ENCODE peak calls at places on chromosomes 11 and 22, in four cellular contexts. I, E, H and P are unnamed samples.

GRCh38 chr11:114821626-114822025 is 143.3 kb downstream of the NXPE2 start:
- DNase-seq in E (no peak), I (peak), H (no peak), P (no peak)

GRCh38 chr11:71324788-71325417 is 72.5 kb upstream of the SHANK2 start:
- DNase-seq in I (no peak), E (no peak), H (no peak), P (no peak)

GRCh38 chr11:6285019-6285418 is 25.4 kb downstream of the CCKBR start:
- DNase-seq in I (no peak), H (no peak), E (no peak), P (no peak)

GRCh38 chr11:116193321-116194114 is 579.3 kb downstream of the BUD13 start:
- DNase-seq in E (no peak), H (peak), I (no peak), P (peak)

GRCh38 chr11:86792150-86792549 is 8.2 kb upstream of the PRSS23 start:
- DNase-seq in H (no peak), E (no peak), I (no peak), P (no peak)

GRCh38 chr11:118921929-118922744 is 3.6 kb downstream of the BCL9L start:
- DNase-seq in E (no peak), I (no peak), H (peak), P (no peak)

GRCh38 chr11:104484784-104485554 is 321.0 kb upstream of the PDGFD start:
- DNase-seq in I (no peak), H (no peak), E (no peak), P (no peak)

GRCh38 chr11:7527029-7527428 is 13.2 kb downstream of the PPFIBP2 start:
- DNase-seq in H (no peak), E (no peak), I (no peak), P (no peak)

GRCh38 chr11:134751825-134752224 is 339.8 kb upstream of the B3GAT1 start:
- DNase-seq in I (no peak), E (no peak), H (no peak), P (no peak)

GRCh38 chr22:27581688-27582087 is 219.9 kb downstream of the MN1 start:
- DNase-seq in I (no peak), E (no peak), H (no peak), P (no peak)

GRCh38 chr11:110818032-110818687 is 105.9 kb upstream of the ARHGAP20 start:
- DNase-seq in I (no peak), E (no peak), H (no peak), P (no peak)

GRCh38 chr11:28153586-28153985 is 45.4 kb downstream of the METTL15 start:
- DNase-seq in I (no peak), E (no peak), H (no peak), P (no peak)

GRCh38 chr11:111851636-111852035 is 19.7 kb downstream of the ALG9 start:
- DNase-seq in E (no peak), H (peak), I (no peak), P (no peak)

GRCh38 chr11:33449798-33450197 is 192.6 kb downstream of the HIPK3 start:
- DNase-seq in I (no peak), H (no peak), E (no peak), P (no peak)

GRCh38 chr11:121048464-121049233 is 24.7 kb downstream of the TBCEL start:
- DNase-seq in I (no peak), H (no peak), E (no peak), P (no peak)

GRCh38 chr11:46290021-46290420 is 12.6 kb downstream of the CREB3L1 start:
- DNase-seq in I (no peak), H (no peak), E (no peak), P (no peak)

GRCh38 chr11:15258433-15259350 is 144.0 kb downstream of the INSC start:
- DNase-seq in E (no peak), H (peak), I (no peak), P (peak)

GRCh38 chr11:84922836-84923235 is 704.3 kb downstream of the DLG2 start:
- DNase-seq in H (no peak), E (no peak), I (no peak), P (no peak)

GRCh38 chr11:78821371-78822306 is 247.0 kb upstream of the NARS2 start:
- DNase-seq in I (no peak), E (no peak), H (no peak), P (no peak)

GRCh38 chr11:100632970-100633452 is 54.1 kb upstream of the ARHGAP42 start:
- DNase-seq in E (no peak), I (no peak), H (peak), P (peak)

GRCh38 chr11:102914238-102915043 is 39.7 kb upstream of the MMP12 start:
- DNase-seq in I (no peak), H (peak), E (no peak), P (peak)

GRCh38 chr11:42727879-42728278 is 583.9 kb upstream of the API5 start:
- DNase-seq in E (no peak), I (no peak), H (no peak), P (no peak)

GRCh38 chr22:24816841-24817240 is 10.8 kb downstream of the SGSM1 start:
- DNase-seq in E (no peak), I (no peak), H (no peak), P (no peak)

GRCh38 chr22:40560551-40560950 is 76.0 kb downstream of the MRTFA start:
- DNase-seq in E (no peak), I (peak), H (no peak), P (peak)
- TF ChIP-seq FOXM1 in E (no peak), I (no peak), H (no peak), P (no peak)

DNA sequence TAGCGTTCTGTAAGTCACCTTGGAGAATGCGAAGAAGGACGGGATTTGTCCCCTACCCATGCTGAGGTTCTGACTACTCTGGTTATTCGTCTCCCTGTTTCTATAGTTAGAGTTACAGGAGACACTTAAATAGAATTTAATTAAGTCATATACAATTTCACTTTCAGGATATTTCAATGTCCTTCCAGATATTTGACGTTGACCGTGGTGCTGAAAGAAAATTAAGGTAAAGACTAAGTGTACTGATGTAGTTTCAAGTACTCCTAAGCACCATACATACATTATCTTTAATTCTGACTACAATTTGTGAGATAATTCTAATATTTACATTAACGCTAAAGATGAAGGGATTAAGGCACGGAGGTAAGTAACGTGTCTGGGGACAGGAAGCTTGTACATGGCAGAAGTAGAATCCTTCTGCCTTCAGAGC is 445 bp upstream of the SLC36A4 start:
- DNase-seq in H (no peak), I (no peak), E (peak), P (no peak)
- TF ChIP-seq BHLHE40 in H (no peak), I (no peak), E (no peak), P (no peak)

GRCh38 chr11:76005746-76006145 is 190.7 kb downstream of the UVRAG start:
- DNase-seq in E (no peak), I (no peak), H (no peak), P (no peak)
- TF ChIP-seq TARDBP in E (no peak), I (no peak), H (no peak), P (no peak)

GRCh38 chr11:3344775-3345174 is 34.2 kb downstream of the ZNF195 start:
- DNase-seq in I (no peak), H (no peak), E (no peak), P (no peak)
- TF ChIP-seq FOXM1 in I (no peak), H (no peak), E (no peak), P (no peak)

GRCh38 chr11:64694821-64695365 is 28.1 kb downstream of the NRXN2 start:
- DNase-seq in I (no peak), E (no peak), H (no peak), P (no peak)
- TF ChIP-seq BHLHE40 in I (no peak), E (no peak), H (no peak), P (no peak)

DNA sequence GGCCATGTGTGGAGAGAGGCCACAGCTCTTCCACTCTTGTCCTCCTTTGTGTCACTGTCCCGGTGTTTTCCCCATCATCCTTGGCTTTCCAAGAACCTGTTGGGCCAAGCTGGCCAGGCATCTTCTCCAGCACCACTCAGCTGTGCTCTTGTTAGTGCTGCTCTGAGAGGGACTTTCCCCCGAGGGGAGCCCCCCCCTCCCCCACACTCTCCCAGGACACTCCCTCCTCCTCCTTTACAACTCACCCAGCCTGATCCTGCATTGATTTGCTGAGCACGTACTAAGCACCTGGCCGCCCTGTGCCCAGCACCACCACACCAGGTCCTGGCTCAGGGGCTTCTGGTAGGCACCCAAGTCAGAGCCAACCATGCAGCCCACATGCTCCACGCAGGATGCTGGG is 13.2 kb downstream of the TP53AIP1 start:
- DNase-seq in I (no peak), H (no peak), E (no peak), P (no peak)
- TF ChIP-seq TARDBP in I (no peak), H (no peak), E (no peak), P (no peak)

DNA sequence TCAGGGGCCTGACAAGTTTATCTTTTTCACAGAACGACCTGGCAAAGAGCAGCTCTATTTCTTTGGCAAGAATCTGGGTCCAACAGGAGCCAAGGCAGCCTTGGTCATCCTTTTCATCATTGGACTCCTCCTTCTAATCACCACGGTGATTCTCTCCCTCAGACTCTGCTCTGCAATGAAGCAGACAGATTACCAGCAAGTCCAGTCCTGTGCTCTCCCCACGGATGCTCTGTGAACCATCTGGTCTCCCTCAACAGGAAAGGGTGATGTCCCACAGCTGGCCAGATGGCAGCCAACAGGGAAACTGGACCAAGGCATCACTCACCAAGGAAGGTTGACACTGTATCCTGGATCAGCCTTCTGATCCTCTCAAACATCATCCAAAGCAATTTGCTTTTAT is 17.0 kb upstream of the PANX1 start:
- DNase-seq in H (no peak), E (no peak), I (no peak), P (no peak)
- TF ChIP-seq FOXM1 in H (no peak), E (no peak), I (no peak), P (no peak)

GRCh38 chr11:68329993-68330699 is 17.8 kb downstream of the LRP5 start:
- DNase-seq in H (no peak), I (no peak), E (no peak), P (no peak)
- TF ChIP-seq BHLHE40 in H (no peak), I (no peak), E (no peak), P (no peak)